ENCODE peak calls at places on chromosomes 2 and 18, in seven cellular contexts. A is hepatocyte, U is left lung, N is SJSA1, R is MM.1S, X is tibial artery, I is uterus. M is an unnamed sample. For H3K4me1, the result is how much of the 10 kb centered on the place peaks cover.

GRCh38 chr18:54416459-54416858 is 58.8 kb downstream of the C18orf54 start:
- DNase-seq in A (peak), U (no peak), N (peak), R (no peak), X (no peak), I (no peak), M (no peak)

GRCh38 chr2:171550613-171551012 is 28.3 kb downstream of the CYBRD1 start:
- DNase-seq in A (no peak), U (no peak), N (no peak), R (no peak), X (no peak), I (no peak), M (no peak)

GRCh38 chr2:197628043-197628500 is 47.3 kb downstream of the RFTN2 start:
- DNase-seq in A (no peak), U (no peak), N (no peak), R (no peak), X (no peak), I (no peak), M (no peak)

GRCh38 chr2:62687644-62688043 is 17.9 kb upstream of the EHBP1 start:
- DNase-seq in A (no peak), U (no peak), N (peak), R (no peak), X (no peak), I (no peak), M (no peak)

GRCh38 chr2:116057538-116057937 is 1615.1 kb downstream of the DPP10 start:
- DNase-seq in A (no peak), U (no peak), N (no peak), R (no peak), X (no peak), I (no peak), M (peak)

GRCh38 chr2:75204833-75205232 is 5.5 kb upstream of the TACR1 start:
- DNase-seq in A (no peak), U (no peak), N (no peak), R (no peak), X (no peak), I (no peak), M (no peak)

GRCh38 chr2:239177908-239178307 is 222.9 kb downstream of the HDAC4 start:
- DNase-seq in A (no peak), U (no peak), N (no peak), R (no peak), X (peak), I (peak), M (no peak)

GRCh38 chr2:112033600-112033999 is 21.5 kb upstream of the TMEM87B start:
- DNase-seq in A (no peak), U (no peak), N (no peak), R (no peak), X (no peak), I (peak), M (no peak)

GRCh38 chr18:7609617-7610016 is 42.5 kb downstream of the PTPRM start:
- DNase-seq in A (no peak), U (no peak), N (no peak), R (no peak), X (no peak), I (no peak), M (no peak)

GRCh38 chr2:175207741-175208438 is 26.4 kb upstream of the ATP5MC3 start:
- DNase-seq in A (no peak), U (no peak), N (no peak), R (no peak), X (no peak), I (no peak), M (no peak)

GRCh38 chr18:78303519-78303918 is 676.1 kb upstream of the SALL3 start:
- DNase-seq in A (no peak), U (no peak), N (no peak), R (no peak), X (no peak), I (no peak), M (no peak)

GRCh38 chr2:23422089-23423061 is 37.4 kb downstream of the KLHL29 start:
- DNase-seq in A (no peak), U (no peak), N (no peak), R (no peak), X (no peak), I (no peak), M (no peak)

GRCh38 chr2:124286089-124286783 is 261.1 kb downstream of the CNTNAP5 start:
- DNase-seq in A (no peak), U (no peak), N (no peak), R (no peak), X (no peak), I (no peak), M (no peak)

GRCh38 chr2:12321017-12321641 is 395.6 kb upstream of the TRIB2 start:
- DNase-seq in A (peak), U (no peak), N (peak), R (no peak), X (peak), I (peak), M (peak)

GRCh38 chr2:117293012-117293411 is 521.5 kb upstream of the DDX18 start:
- DNase-seq in A (no peak), U (no peak), N (no peak), R (no peak), X (no peak), I (no peak), M (no peak)

GRCh38 chr2:238251986-238252385 is 12.1 kb upstream of the HES6 start:
- DNase-seq in A (no peak), U (no peak), N (no peak), R (no peak), X (no peak), I (no peak), M (no peak)

GRCh38 chr2:230770804-230771203 is 58.2 kb downstream of the CAB39 start:
- DNase-seq in A (no peak), U (no peak), N (no peak), R (no peak), X (no peak), I (no peak), M (no peak)

GRCh38 chr2:112021781-112022231 is 33.3 kb upstream of the TMEM87B start:
- DNase-seq in A (no peak), U (no peak), N (no peak), R (no peak), X (no peak), I (no peak), M (no peak)

GRCh38 chr2:201866643-201867310 is 60.4 kb downstream of the CDK15 start:
- DNase-seq in A (no peak), U (no peak), N (no peak), R (no peak), X (no peak), I (no peak), M (no peak)

GRCh38 chr2:59912076-59912475 is 641.4 kb downstream of the BCL11A start:
- DNase-seq in A (no peak), U (no peak), N (no peak), R (no peak), X (no peak), I (no peak), M (no peak)

DNA sequence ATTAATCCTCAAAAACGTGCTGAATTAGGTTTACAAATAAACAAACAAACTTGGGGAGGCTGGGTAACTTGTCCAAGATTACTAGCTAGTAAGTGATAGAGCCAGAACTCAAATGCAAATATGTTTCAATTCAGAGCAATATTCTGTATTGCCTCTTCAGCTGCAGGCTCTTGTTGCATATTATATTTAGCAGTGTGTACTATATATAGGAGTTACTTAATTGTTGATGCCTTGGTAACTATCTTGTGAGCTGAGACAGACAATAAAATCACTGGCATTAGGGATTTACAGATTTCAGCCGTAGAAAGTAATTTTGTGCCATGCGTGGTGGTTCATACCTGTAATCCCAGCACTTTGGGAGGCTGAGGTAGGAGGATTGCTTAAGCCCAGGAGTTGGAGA is 10.2 kb upstream of the ANKRD12 start:
- DNase-seq in A (no peak), U (no peak), N (no peak), R (no peak), X (no peak), I (no peak), M (no peak)
- H3K4me3 ChIP-seq in A (no peak), U (no peak), N (no peak), R (no peak), X (no peak), I (no peak), M (no peak)

DNA sequence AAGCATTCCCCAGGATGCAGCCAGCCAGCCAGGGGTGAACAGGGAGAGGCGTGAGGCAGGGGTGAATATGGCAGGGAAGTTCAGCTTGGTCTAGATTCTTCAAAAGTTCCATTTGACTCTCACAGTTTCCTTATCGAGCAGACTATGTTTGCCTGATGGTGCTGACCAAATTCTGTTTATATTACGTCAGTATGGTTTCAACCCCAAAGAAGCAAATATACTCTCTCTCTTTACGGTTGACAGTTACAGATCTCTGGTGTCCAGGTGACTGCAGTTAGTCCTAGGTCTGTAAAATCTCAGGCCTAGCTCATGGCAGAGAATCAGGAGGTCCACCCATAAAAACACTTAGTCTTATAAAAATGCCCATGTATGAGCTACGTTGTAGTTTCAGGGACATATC is 38.3 kb upstream of the DNMT3A start:
- DNase-seq in A (no peak), U (no peak), N (no peak), R (no peak), X (no peak), I (no peak), M (no peak)
- H3K4me1 ChIP-seq in A (under half), U (under half), N (under half), R (under half), X (under half), I (under half), M (under half)

GRCh38 chr2:10884530-10885478 is 26.9 kb upstream of the KCNF1 start:
- DNase-seq in A (no peak), U (no peak), N (no peak), R (no peak), X (peak), I (no peak), M (no peak)

GRCh38 chr2:10883880-10884529 is 27.7 kb upstream of the KCNF1 start:
- DNase-seq in A (no peak), U (no peak), N (no peak), R (no peak), X (no peak), I (no peak), M (no peak)

GRCh38 chr2:10880586-10881321 is 31.0 kb upstream of the KCNF1 start:
- DNase-seq in A (no peak), U (no peak), N (no peak), R (no peak), X (no peak), I (no peak), M (no peak)

GRCh38 chr2:10882568-10882967 is 29.2 kb upstream of the KCNF1 start:
- DNase-seq in A (no peak), U (no peak), N (no peak), R (no peak), X (no peak), I (no peak), M (no peak)

DNA sequence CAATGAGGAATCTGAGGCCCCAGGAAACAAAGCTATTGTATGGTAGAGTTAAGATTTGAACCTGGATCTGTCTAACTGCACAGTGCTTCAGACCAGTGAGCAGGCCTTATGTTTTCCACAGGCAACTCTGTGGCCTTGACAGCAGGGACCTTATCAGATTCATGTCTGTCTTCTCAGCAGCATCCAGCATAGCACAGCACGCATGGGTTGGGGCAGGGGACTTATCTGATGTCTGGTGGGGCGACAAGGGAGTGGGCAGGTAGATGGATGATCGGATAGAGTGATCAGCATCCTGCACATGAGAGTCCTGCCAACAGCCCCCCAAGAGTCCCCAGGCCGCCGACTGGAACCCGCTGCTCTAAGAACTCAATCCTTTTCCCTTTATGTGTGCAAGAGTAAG is 28.7 kb upstream of the KCNF1 start:
- DNase-seq in A (no peak), U (no peak), N (no peak), R (no peak), X (no peak), I (no peak), M (no peak)
- H3K27ac ChIP-seq in A (peak), U (no peak), N (no peak), R (no peak), X (no peak), I (no peak), M (no peak)

DNA sequence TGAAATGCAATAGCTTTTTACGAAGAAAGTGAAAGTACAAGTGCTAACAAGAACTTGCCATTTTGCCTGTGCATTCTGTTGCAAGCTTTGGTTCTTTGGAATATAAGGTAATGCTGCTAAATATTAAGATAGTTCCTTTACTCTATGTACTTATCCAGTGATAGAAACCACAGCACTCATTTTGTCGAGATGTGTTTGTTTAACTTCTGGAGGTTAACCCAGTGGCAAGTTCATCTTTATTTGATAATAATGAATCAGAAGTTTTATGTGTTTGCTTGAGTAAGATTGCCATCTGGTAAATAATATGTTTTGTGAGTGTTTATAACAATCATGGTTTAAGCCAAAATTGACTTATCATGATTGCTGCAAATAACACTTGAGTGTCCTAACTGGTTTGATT is 373.1 kb upstream of the FANCL start:
- DNase-seq in A (no peak), U (no peak), N (no peak), R (no peak), X (no peak), I (no peak), M (no peak)
- H3K4me3 ChIP-seq in A (no peak), U (no peak), N (no peak), R (no peak), X (no peak), I (no peak), M (no peak)

DNA sequence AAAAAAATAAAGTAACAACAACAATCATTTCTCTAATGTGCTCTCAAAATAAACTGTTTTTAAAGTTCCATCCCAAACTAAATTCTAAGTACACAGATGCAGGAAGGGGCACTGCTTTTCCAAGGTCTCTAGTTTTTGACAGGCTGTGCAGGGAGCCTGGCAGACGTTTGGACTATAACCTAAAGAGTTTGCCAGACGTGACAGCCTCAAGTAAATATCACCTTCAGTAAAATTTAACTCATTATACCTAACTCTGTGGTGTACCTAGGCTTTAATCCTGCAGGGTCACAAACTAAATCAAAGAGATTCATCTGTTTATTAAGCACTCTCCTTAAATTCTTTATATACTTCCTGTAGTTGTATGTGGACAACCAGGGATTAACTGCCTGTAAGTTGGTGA is 93.0 kb downstream of the ACVR1 start:
- DNase-seq in A (no peak), U (no peak), N (no peak), R (no peak), X (no peak), I (no peak), M (no peak)
- H3K4me1 ChIP-seq in A (under half), U (under half), N (under half), R (under half), X (under half), I (under half), M (under half)

DNA sequence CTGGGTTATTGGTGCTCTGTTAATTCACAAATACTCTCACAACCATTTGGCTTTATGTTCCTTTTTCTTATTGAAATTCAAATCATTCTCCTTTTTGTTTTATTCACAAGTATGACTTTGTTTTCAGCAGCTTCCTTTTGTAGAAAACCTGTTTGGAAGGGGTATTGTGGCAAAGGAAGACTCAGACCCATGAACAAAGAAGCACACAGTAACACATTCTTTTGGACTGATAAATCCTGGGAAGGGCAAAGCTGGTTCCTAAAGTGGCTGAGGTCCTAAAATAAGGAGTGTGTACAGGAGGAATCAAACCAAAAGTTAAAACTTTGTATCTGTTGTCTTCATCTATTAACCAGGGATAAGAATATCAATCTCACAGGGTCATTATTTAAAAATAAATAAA is 374.7 kb upstream of the FIGN start:
- DNase-seq in A (no peak), U (no peak), N (no peak), R (no peak), X (no peak), I (no peak), M (no peak)
- H3K27ac ChIP-seq in A (no peak), U (no peak), N (no peak), R (no peak), X (no peak), I (no peak), M (no peak)

GRCh38 chr2:189308056-189308790 is 128.7 kb upstream of the COL5A2 start:
- DNase-seq in A (no peak), U (no peak), N (no peak), R (no peak), X (no peak), I (no peak), M (no peak)
- H3K4me3 ChIP-seq in A (no peak), U (no peak), N (no peak), R (no peak), X (no peak), I (no peak), M (no peak)

DNA sequence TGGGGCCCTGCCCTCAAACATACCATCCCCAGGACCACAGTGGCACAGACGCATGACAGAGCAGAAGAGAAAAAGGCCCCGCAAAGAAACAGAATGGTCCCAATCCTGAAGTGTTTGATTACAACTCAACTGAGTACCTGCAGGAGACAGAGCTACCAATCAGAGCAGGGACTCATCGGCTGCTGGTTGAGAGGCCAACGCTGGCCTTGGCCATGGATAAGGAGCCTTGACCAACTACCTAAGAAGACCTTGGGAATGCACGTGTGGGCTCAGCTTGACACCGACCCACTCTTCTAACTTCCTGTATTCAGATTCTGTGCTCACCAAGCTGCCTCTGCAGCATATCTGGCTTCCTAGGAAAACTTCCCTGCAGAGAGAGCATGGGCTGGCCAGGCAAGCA is 135.6 kb downstream of the BCL2 start:
- DNase-seq in A (no peak), U (no peak), N (no peak), R (no peak), X (no peak), I (no peak), M (no peak)
- H3K4me1 ChIP-seq in A (half or more), U (under half), N (under half), R (under half), X (under half), I (under half), M (under half)

DNA sequence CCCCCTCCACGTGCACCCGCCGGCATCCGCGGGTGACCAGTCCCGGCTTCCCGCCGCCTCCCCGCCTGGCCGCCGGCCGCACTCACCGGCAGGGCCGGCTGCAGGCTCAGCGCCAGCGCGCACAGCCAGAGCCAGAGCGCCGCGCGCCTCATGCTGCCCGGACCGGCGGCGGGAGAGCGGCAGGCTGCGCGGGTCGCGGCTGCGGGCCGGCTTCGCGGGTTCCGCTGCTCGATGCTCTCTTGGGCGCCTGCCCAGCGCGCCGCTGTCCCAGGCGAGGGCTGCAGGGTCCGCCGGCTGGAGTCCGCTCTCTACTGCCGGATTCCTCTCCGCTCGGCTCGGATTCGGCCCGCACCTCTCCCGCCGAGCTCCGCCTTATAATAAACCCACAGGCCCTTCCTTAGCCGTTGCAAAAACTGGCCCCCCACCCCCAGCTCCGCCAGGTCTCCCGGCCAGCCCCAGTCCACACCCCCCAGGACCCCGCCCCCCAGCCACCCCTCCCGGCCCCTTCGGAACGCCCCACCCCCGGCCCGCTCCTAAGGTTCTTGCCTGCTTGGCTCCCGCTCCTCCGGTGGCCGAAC is at the start of gene SDC1:
- DNase-seq in A (peak), U (peak), N (peak), R (peak), X (no peak), I (no peak), M (peak)
- H3K27ac ChIP-seq in A (peak), U (peak), N (peak), R (peak), X (no peak), I (no peak), M (peak)

M was measured in SJCRH30.